ENCODE peak calls at places on chromosome 3, in five cellular contexts. One of them, this sample, is unnamed.

GRCh38 chr3:177679568-177680441 is 482.5 kb upstream of the TBL1XR1 start:
- DNase-seq in activated CD4-positive, CD25-positive, alpha-beta regulatory T cell treated with anti-CD3 and anti-CD28 coated beads, Interleukin-2, amount 50 U/mL, for 72 hours: no peak
- DNase-seq in esophagus muscularis mucosa: no peak
- DNase-seq in M059J: peak; percentile 96
- DNase-seq in sigmoid colon: no peak
- DNase-seq in this sample: no peak

GRCh38 chr3:31562525-31562924 is 29.8 kb downstream of the STT3B start:
- DNase-seq in sigmoid colon: no peak
- DNase-seq in activated CD4-positive, CD25-positive, alpha-beta regulatory T cell treated with anti-CD3 and anti-CD28 coated beads, Interleukin-2, amount 50 U/mL, for 72 hours: no peak
- DNase-seq in esophagus muscularis mucosa: no peak
- DNase-seq in M059J: no peak
- DNase-seq in this sample: peak; percentile 0

GRCh38 chr3:150741497-150742140 is 21.4 kb downstream of the SIAH2 start:
- DNase-seq in M059J: no peak
- DNase-seq in esophagus muscularis mucosa: no peak
- DNase-seq in sigmoid colon: no peak
- DNase-seq in activated CD4-positive, CD25-positive, alpha-beta regulatory T cell treated with anti-CD3 and anti-CD28 coated beads, Interleukin-2, amount 50 U/mL, for 72 hours: no peak
- DNase-seq in this sample: no peak

GRCh38 chr3:17905996-17906395 is 163.6 kb upstream of the TBC1D5 start:
- DNase-seq in activated CD4-positive, CD25-positive, alpha-beta regulatory T cell treated with anti-CD3 and anti-CD28 coated beads, Interleukin-2, amount 50 U/mL, for 72 hours: no peak
- DNase-seq in M059J: peak; percentile 27
- DNase-seq in sigmoid colon: no peak
- DNase-seq in esophagus muscularis mucosa: no peak
- DNase-seq in this sample: no peak

GRCh38 chr3:32510075-32510724 is 7.5 kb upstream of the CMTM6 start:
- DNase-seq in sigmoid colon: peak; percentile 76
- DNase-seq in esophagus muscularis mucosa: no peak
- DNase-seq in M059J: peak; percentile 66
- DNase-seq in activated CD4-positive, CD25-positive, alpha-beta regulatory T cell treated with anti-CD3 and anti-CD28 coated beads, Interleukin-2, amount 50 U/mL, for 72 hours: no peak
- DNase-seq in this sample: peak; percentile 60

GRCh38 chr3:53320697-53321096 is 26.6 kb downstream of the DCP1A start:
- DNase-seq in M059J: no peak
- DNase-seq in sigmoid colon: no peak
- DNase-seq in activated CD4-positive, CD25-positive, alpha-beta regulatory T cell treated with anti-CD3 and anti-CD28 coated beads, Interleukin-2, amount 50 U/mL, for 72 hours: no peak
- DNase-seq in esophagus muscularis mucosa: no peak
- DNase-seq in this sample: peak; percentile 9

GRCh38 chr3:35965908-35966307 is 326.6 kb downstream of the ARPP21 start:
- DNase-seq in M059J: peak; percentile 31
- DNase-seq in activated CD4-positive, CD25-positive, alpha-beta regulatory T cell treated with anti-CD3 and anti-CD28 coated beads, Interleukin-2, amount 50 U/mL, for 72 hours: no peak
- DNase-seq in esophagus muscularis mucosa: no peak
- DNase-seq in sigmoid colon: no peak
- DNase-seq in this sample: peak; percentile 42

GRCh38 chr3:134309987-134310700 is 59.5 kb upstream of the RYK start:
- DNase-seq in activated CD4-positive, CD25-positive, alpha-beta regulatory T cell treated with anti-CD3 and anti-CD28 coated beads, Interleukin-2, amount 50 U/mL, for 72 hours: no peak
- DNase-seq in esophagus muscularis mucosa: no peak
- DNase-seq in M059J: peak; percentile 77
- DNase-seq in sigmoid colon: no peak
- DNase-seq in this sample: peak; percentile 19

GRCh38 chr3:41224120-41224806 is 25.0 kb downstream of the CTNNB1 start:
- DNase-seq in esophagus muscularis mucosa: no peak
- DNase-seq in activated CD4-positive, CD25-positive, alpha-beta regulatory T cell treated with anti-CD3 and anti-CD28 coated beads, Interleukin-2, amount 50 U/mL, for 72 hours: no peak
- DNase-seq in sigmoid colon: no peak
- DNase-seq in M059J: peak; percentile 45
- DNase-seq in this sample: no peak

GRCh38 chr3:13545952-13546454 is 2.9 kb upstream of the FBLN2 start:
- DNase-seq in M059J: no peak
- DNase-seq in activated CD4-positive, CD25-positive, alpha-beta regulatory T cell treated with anti-CD3 and anti-CD28 coated beads, Interleukin-2, amount 50 U/mL, for 72 hours: no peak
- DNase-seq in esophagus muscularis mucosa: no peak
- DNase-seq in sigmoid colon: no peak
- DNase-seq in this sample: no peak

GRCh38 chr3:185645596-185646381 is 59.7 kb downstream of the SENP2 start:
- DNase-seq in sigmoid colon: peak; percentile 42
- DNase-seq in esophagus muscularis mucosa: no peak
- DNase-seq in M059J: no peak
- DNase-seq in activated CD4-positive, CD25-positive, alpha-beta regulatory T cell treated with anti-CD3 and anti-CD28 coated beads, Interleukin-2, amount 50 U/mL, for 72 hours: no peak
- DNase-seq in this sample: no peak

GRCh38 chr3:39401983-39402382 is 4.5 kb upstream of the RPSA start:
- DNase-seq in M059J: no peak
- DNase-seq in esophagus muscularis mucosa: no peak
- DNase-seq in sigmoid colon: no peak
- DNase-seq in activated CD4-positive, CD25-positive, alpha-beta regulatory T cell treated with anti-CD3 and anti-CD28 coated beads, Interleukin-2, amount 50 U/mL, for 72 hours: no peak
- DNase-seq in this sample: no peak

GRCh38 chr3:105862217-105862616 is 6.6 kb downstream of the CBLB start:
- DNase-seq in sigmoid colon: no peak
- DNase-seq in esophagus muscularis mucosa: no peak
- DNase-seq in M059J: no peak
- DNase-seq in activated CD4-positive, CD25-positive, alpha-beta regulatory T cell treated with anti-CD3 and anti-CD28 coated beads, Interleukin-2, amount 50 U/mL, for 72 hours: no peak
- DNase-seq in this sample: no peak

GRCh38 chr3:69930564-69930963 is 69.0 kb upstream of the SAMMSON start:
- DNase-seq in sigmoid colon: no peak
- DNase-seq in esophagus muscularis mucosa: no peak
- DNase-seq in M059J: peak; percentile 8
- DNase-seq in activated CD4-positive, CD25-positive, alpha-beta regulatory T cell treated with anti-CD3 and anti-CD28 coated beads, Interleukin-2, amount 50 U/mL, for 72 hours: no peak
- DNase-seq in this sample: no peak

GRCh38 chr3:14237431-14237830 is 58.8 kb downstream of the LSM3 start:
- DNase-seq in M059J: no peak
- DNase-seq in activated CD4-positive, CD25-positive, alpha-beta regulatory T cell treated with anti-CD3 and anti-CD28 coated beads, Interleukin-2, amount 50 U/mL, for 72 hours: no peak
- DNase-seq in sigmoid colon: no peak
- DNase-seq in esophagus muscularis mucosa: no peak
- DNase-seq in this sample: no peak

GRCh38 chr3:9316881-9317341 is 45.9 kb upstream of the THUMPD3 start:
- DNase-seq in sigmoid colon: peak; percentile 68
- DNase-seq in M059J: peak; percentile 63
- DNase-seq in activated CD4-positive, CD25-positive, alpha-beta regulatory T cell treated with anti-CD3 and anti-CD28 coated beads, Interleukin-2, amount 50 U/mL, for 72 hours: no peak
- DNase-seq in esophagus muscularis mucosa: no peak
- DNase-seq in this sample: no peak

GRCh38 chr3:150235799-150236198 is 172.3 kb upstream of the TSC22D2 start:
- DNase-seq in activated CD4-positive, CD25-positive, alpha-beta regulatory T cell treated with anti-CD3 and anti-CD28 coated beads, Interleukin-2, amount 50 U/mL, for 72 hours: no peak
- DNase-seq in esophagus muscularis mucosa: no peak
- DNase-seq in M059J: peak; percentile 84
- DNase-seq in sigmoid colon: no peak
- DNase-seq in this sample: no peak

GRCh38 chr3:161395115-161395514 is 23.8 kb upstream of the SPTSSB start:
- DNase-seq in M059J: no peak
- DNase-seq in activated CD4-positive, CD25-positive, alpha-beta regulatory T cell treated with anti-CD3 and anti-CD28 coated beads, Interleukin-2, amount 50 U/mL, for 72 hours: no peak
- DNase-seq in esophagus muscularis mucosa: no peak
- DNase-seq in sigmoid colon: no peak
- DNase-seq in this sample: no peak

GRCh38 chr3:137787520-137787919 is 23.4 kb downstream of the SOX14 start:
- DNase-seq in activated CD4-positive, CD25-positive, alpha-beta regulatory T cell treated with anti-CD3 and anti-CD28 coated beads, Interleukin-2, amount 50 U/mL, for 72 hours: no peak
- DNase-seq in M059J: no peak
- DNase-seq in esophagus muscularis mucosa: no peak
- DNase-seq in sigmoid colon: no peak
- DNase-seq in this sample: peak; percentile 48

GRCh38 chr3:155908086-155908485 is 37.6 kb downstream of the GMPS start:
- DNase-seq in M059J: no peak
- DNase-seq in esophagus muscularis mucosa: no peak
- DNase-seq in sigmoid colon: no peak
- DNase-seq in activated CD4-positive, CD25-positive, alpha-beta regulatory T cell treated with anti-CD3 and anti-CD28 coated beads, Interleukin-2, amount 50 U/mL, for 72 hours: no peak
- DNase-seq in this sample: no peak

GRCh38 chr3:105051972-105052371 is 314.7 kb upstream of the ALCAM start:
- DNase-seq in activated CD4-positive, CD25-positive, alpha-beta regulatory T cell treated with anti-CD3 and anti-CD28 coated beads, Interleukin-2, amount 50 U/mL, for 72 hours: no peak
- DNase-seq in sigmoid colon: no peak
- DNase-seq in esophagus muscularis mucosa: no peak
- DNase-seq in M059J: no peak
- DNase-seq in this sample: no peak

GRCh38 chr3:94185753-94186152 is 122.9 kb downstream of the NSUN3 start:
- DNase-seq in esophagus muscularis mucosa: no peak
- DNase-seq in activated CD4-positive, CD25-positive, alpha-beta regulatory T cell treated with anti-CD3 and anti-CD28 coated beads, Interleukin-2, amount 50 U/mL, for 72 hours: no peak
- DNase-seq in M059J: peak; percentile 44
- DNase-seq in sigmoid colon: no peak
- DNase-seq in this sample: no peak

GRCh38 chr3:134644731-134645514 is 5.9 kb downstream of the KY start:
- DNase-seq in M059J: peak; percentile 26
- DNase-seq in activated CD4-positive, CD25-positive, alpha-beta regulatory T cell treated with anti-CD3 and anti-CD28 coated beads, Interleukin-2, amount 50 U/mL, for 72 hours: no peak
- DNase-seq in sigmoid colon: no peak
- DNase-seq in esophagus muscularis mucosa: no peak
- DNase-seq in this sample: no peak

GRCh38 chr3:190345027-190345821 is 23.0 kb upstream of the CLDN1 start:
- DNase-seq in sigmoid colon: no peak
- DNase-seq in esophagus muscularis mucosa: no peak
- DNase-seq in M059J: peak; percentile 96
- DNase-seq in activated CD4-positive, CD25-positive, alpha-beta regulatory T cell treated with anti-CD3 and anti-CD28 coated beads, Interleukin-2, amount 50 U/mL, for 72 hours: no peak
- DNase-seq in this sample: peak; percentile 68

GRCh38 chr3:58659051-58659675 is 7.4 kb downstream of the FAM3D start:
- DNase-seq in M059J: peak; percentile 42
- DNase-seq in sigmoid colon: peak; percentile 56
- DNase-seq in esophagus muscularis mucosa: no peak
- DNase-seq in activated CD4-positive, CD25-positive, alpha-beta regulatory T cell treated with anti-CD3 and anti-CD28 coated beads, Interleukin-2, amount 50 U/mL, for 72 hours: no peak
- DNase-seq in this sample: peak; percentile 46

GRCh38 chr3:174199696-174200095 is 659.4 kb upstream of the NAALADL2 start:
- DNase-seq in esophagus muscularis mucosa: no peak
- DNase-seq in M059J: no peak
- DNase-seq in activated CD4-positive, CD25-positive, alpha-beta regulatory T cell treated with anti-CD3 and anti-CD28 coated beads, Interleukin-2, amount 50 U/mL, for 72 hours: no peak
- DNase-seq in sigmoid colon: no peak
- DNase-seq in this sample: no peak

This sample was measured in DMS53.